ENCODE peak calls at places on chromosome 11, in four cellular contexts. T is NCI-H226, I is fibroblast of lung, V is activated T-cell treated with anti-CD3 and anti-CD28 coated beads for 24 hours. Z is an unnamed sample.

GRCh38 chr11:3359092-3359824 is 19.7 kb downstream of the ZNF195 start:
- DNase-seq in T (no peak), I (peak; percentile 8), V (no peak), Z (no peak)

GRCh38 chr11:26878959-26879581 is 114.8 kb upstream of the FIBIN start:
- DNase-seq in T (no peak), I (no peak), V (no peak), Z (no peak)

GRCh38 chr11:126898802-126899201 is 101.8 kb downstream of the KIRREL3 start:
- DNase-seq in T (no peak), I (no peak), V (no peak), Z (no peak)

GRCh38 chr11:89452780-89453179 is 38.4 kb downstream of the NOX4 start:
- DNase-seq in T (no peak), I (peak; percentile 3), V (no peak), Z (no peak)

GRCh38 chr11:2209370-2209801 is 37.8 kb upstream of the TH start:
- DNase-seq in T (no peak), I (no peak), V (no peak), Z (no peak)

GRCh38 chr11:76770642-76771445 is 12.3 kb upstream of the TSKU start:
- DNase-seq in T (peak; percentile 87), I (peak; percentile 98), V (no peak), Z (no peak)

GRCh38 chr11:107859459-107860239 is 1.1 kb upstream of the SLC35F2 start:
- DNase-seq in T (peak; percentile 57), I (no peak), V (peak; percentile 7), Z (peak; percentile 19)

GRCh38 chr11:16804104-16804947 is 65.9 kb downstream of the C11orf58 start:
- DNase-seq in T (no peak), I (peak; percentile 20), V (no peak), Z (no peak)

GRCh38 chr11:135027461-135027860 is 615.4 kb upstream of the B3GAT1 start:
- DNase-seq in T (no peak), I (peak; percentile 42), V (no peak), Z (no peak)

GRCh38 chr11:133991101-133991500 is 34.3 kb upstream of the IGSF9B start:
- DNase-seq in T (no peak), I (no peak), V (no peak), Z (no peak)

GRCh38 chr11:15720460-15720859 is 605.7 kb downstream of the INSC start:
- DNase-seq in T (no peak), I (peak; percentile 24), V (no peak), Z (no peak)

GRCh38 chr11:93845181-93846092 is 5.0 kb downstream of the VSTM5 start:
- DNase-seq in T (peak; percentile 52), I (peak; percentile 31), V (no peak), Z (no peak)

GRCh38 chr11:70915158-70915795 is 337.1 kb downstream of the SHANK2 start:
- DNase-seq in T (no peak), I (no peak), V (no peak), Z (no peak)

GRCh38 chr11:108871152-108871551 is 206.3 kb downstream of the DDX10 start:
- DNase-seq in T (peak; percentile 27), I (peak; percentile 77), V (no peak), Z (peak; percentile 0)

GRCh38 chr11:7513210-7514098 is at the start of gene PPFIBP2:
- DNase-seq in T (peak; percentile 63), I (peak; percentile 45), V (peak; percentile 80), Z (peak; percentile 16)

GRCh38 chr11:2926611-2927492 is 2.4 kb downstream of the PHLDA2 start:
- DNase-seq in T (no peak), I (no peak), V (no peak), Z (no peak)

GRCh38 chr11:60974726-60975125 is 3.2 kb downstream of the CD6 start:
- DNase-seq in T (no peak), I (no peak), V (no peak), Z (no peak)

GRCh38 chr11:63610604-63611394 is 3.4 kb downstream of the PLAAT3 start:
- DNase-seq in T (no peak), I (no peak), V (no peak), Z (peak; percentile 66)

Z was measured in NCI-H748 treated with DMSO at 0.1 percent for 48 hours.